ENCODE peak calls at places on chromosomes 12 and 14, in five cellular contexts. I is KBM-7, V is NCI-H524 treated with DMSO at 0.1 percent for 48 hours, K is NCI-H345, N is psoas muscle. A is an unnamed sample.

GRCh38 chr14:32203928-32204357 is 874 bp upstream of the RNU6-8 start:
- DNase-seq in K (peak), V (no peak), I (no peak), N (no peak), A (peak)

GRCh38 chr12:49872381-49872780 is 29.5 kb upstream of the BCDIN3D start:
- DNase-seq in I (no peak), K (no peak), V (no peak), N (no peak), A (no peak)

GRCh38 chr12:116454950-116455447 is 104.2 kb upstream of the MAP1LC3B2 start:
- DNase-seq in I (no peak), N (no peak), V (no peak), K (no peak), A (no peak)

GRCh38 chr12:132630672-132631071 is 12.1 kb downstream of the P2RX2 start:
- DNase-seq in N (no peak), V (no peak), I (no peak), K (no peak), A (no peak)

GRCh38 chr12:5522358-5523335 is 90.7 kb downstream of the NTF3 start:
- DNase-seq in V (no peak), N (no peak), K (peak), I (no peak), A (no peak)

GRCh38 chr12:116141110-116141832 is 136.2 kb downstream of the MED13L start:
- DNase-seq in N (no peak), V (no peak), I (no peak), K (no peak), A (peak)

GRCh38 chr12:51926718-51927117 is 19.4 kb downstream of the ACVRL1 start:
- DNase-seq in N (no peak), K (peak), I (peak), V (no peak), A (no peak)

GRCh38 chr12:77761286-77761685 is 69.4 kb upstream of the NAV3 start:
- DNase-seq in K (no peak), V (no peak), N (no peak), I (no peak), A (no peak)